ENCODE peak calls at places on chromosomes 6 and 20, in seven cellular contexts. One of them, this sample, is unnamed.

GRCh38 chr20:56875052-56875663 is 246.1 kb downstream of the TFAP2C start:
- DNase-seq in choroid plexus epithelial cell: peak
- DNase-seq in RPMI8226: peak
- DNase-seq in SHP77 treated with DMSO at 0.1 percent for 48 hours: no peak
- DNase-seq in foreskin fibroblast: peak
- DNase-seq in spleen: no peak
- DNase-seq in HCT116: peak
- DNase-seq in this sample: peak

GRCh38 chr20:54229566-54229965 is 21.7 kb downstream of the PFDN4 start:
- DNase-seq in choroid plexus epithelial cell: no peak
- DNase-seq in RPMI8226: no peak
- DNase-seq in SHP77 treated with DMSO at 0.1 percent for 48 hours: no peak
- DNase-seq in foreskin fibroblast: no peak
- DNase-seq in spleen: no peak
- DNase-seq in HCT116: no peak
- DNase-seq in this sample: no peak

GRCh38 chr6:31541059-31541657 is 645 bp downstream of the DDX39B start:
- DNase-seq in choroid plexus epithelial cell: peak
- DNase-seq in RPMI8226: peak
- DNase-seq in SHP77 treated with DMSO at 0.1 percent for 48 hours: no peak
- DNase-seq in foreskin fibroblast: peak
- DNase-seq in spleen: no peak
- DNase-seq in HCT116: no peak
- DNase-seq in this sample: peak

GRCh38 chr6:119171864-119172588 is 93.6 kb upstream of the FAM184A start:
- DNase-seq in choroid plexus epithelial cell: no peak
- DNase-seq in RPMI8226: no peak
- DNase-seq in SHP77 treated with DMSO at 0.1 percent for 48 hours: no peak
- DNase-seq in foreskin fibroblast: no peak
- DNase-seq in spleen: no peak
- DNase-seq in HCT116: no peak
- DNase-seq in this sample: no peak

GRCh38 chr6:125913864-125914351 is 42.7 kb upstream of the HINT3 start:
- DNase-seq in choroid plexus epithelial cell: peak
- DNase-seq in RPMI8226: no peak
- DNase-seq in SHP77 treated with DMSO at 0.1 percent for 48 hours: no peak
- DNase-seq in foreskin fibroblast: peak
- DNase-seq in spleen: no peak
- DNase-seq in HCT116: peak
- DNase-seq in this sample: peak

GRCh38 chr6:41638002-41638800 is at the start of gene MDFI:
- DNase-seq in choroid plexus epithelial cell: peak
- DNase-seq in RPMI8226: no peak
- DNase-seq in SHP77 treated with DMSO at 0.1 percent for 48 hours: no peak
- DNase-seq in foreskin fibroblast: no peak
- DNase-seq in spleen: peak
- DNase-seq in HCT116: no peak
- DNase-seq in this sample: no peak

GRCh38 chr6:16494781-16495180 is 256.4 kb downstream of the GMPR start:
- DNase-seq in choroid plexus epithelial cell: peak
- DNase-seq in RPMI8226: peak
- DNase-seq in SHP77 treated with DMSO at 0.1 percent for 48 hours: no peak
- DNase-seq in foreskin fibroblast: no peak
- DNase-seq in spleen: no peak
- DNase-seq in HCT116: no peak
- DNase-seq in this sample: no peak

GRCh38 chr6:168111911-168112310 is 32.9 kb upstream of the FRMD1 start:
- DNase-seq in choroid plexus epithelial cell: no peak
- DNase-seq in RPMI8226: no peak
- DNase-seq in SHP77 treated with DMSO at 0.1 percent for 48 hours: no peak
- DNase-seq in foreskin fibroblast: no peak
- DNase-seq in spleen: peak
- DNase-seq in HCT116: no peak
- DNase-seq in this sample: no peak

GRCh38 chr6:797479-798077 is 104.6 kb upstream of the EXOC2 start:
- DNase-seq in choroid plexus epithelial cell: peak
- DNase-seq in RPMI8226: peak
- DNase-seq in SHP77 treated with DMSO at 0.1 percent for 48 hours: no peak
- DNase-seq in foreskin fibroblast: peak
- DNase-seq in spleen: no peak
- DNase-seq in HCT116: peak
- DNase-seq in this sample: peak

GRCh38 chr6:11146117-11146826 is 34.7 kb upstream of the ERVFRD-1 start:
- DNase-seq in choroid plexus epithelial cell: no peak
- DNase-seq in RPMI8226: no peak
- DNase-seq in SHP77 treated with DMSO at 0.1 percent for 48 hours: no peak
- DNase-seq in foreskin fibroblast: no peak
- DNase-seq in spleen: no peak
- DNase-seq in HCT116: no peak
- DNase-seq in this sample: no peak

GRCh38 chr6:76072562-76072961 is at the start of gene IMPG1:
- DNase-seq in choroid plexus epithelial cell: no peak
- DNase-seq in RPMI8226: no peak
- DNase-seq in SHP77 treated with DMSO at 0.1 percent for 48 hours: no peak
- DNase-seq in foreskin fibroblast: no peak
- DNase-seq in spleen: no peak
- DNase-seq in HCT116: no peak
- DNase-seq in this sample: no peak

GRCh38 chr20:19078448-19079373 is 133.7 kb upstream of the SLC24A3 start:
- DNase-seq in choroid plexus epithelial cell: no peak
- DNase-seq in RPMI8226: no peak
- DNase-seq in SHP77 treated with DMSO at 0.1 percent for 48 hours: no peak
- DNase-seq in foreskin fibroblast: no peak
- DNase-seq in spleen: no peak
- DNase-seq in HCT116: no peak
- DNase-seq in this sample: no peak

GRCh38 chr6:108594640-108595039 is 33.9 kb downstream of the FOXO3 start:
- DNase-seq in choroid plexus epithelial cell: no peak
- DNase-seq in RPMI8226: no peak
- DNase-seq in SHP77 treated with DMSO at 0.1 percent for 48 hours: no peak
- DNase-seq in foreskin fibroblast: no peak
- DNase-seq in spleen: no peak
- DNase-seq in HCT116: no peak
- DNase-seq in this sample: no peak

GRCh38 chr6:44630125-44631028 is 242.9 kb downstream of the CDC5L start:
- DNase-seq in choroid plexus epithelial cell: peak
- DNase-seq in RPMI8226: peak
- DNase-seq in SHP77 treated with DMSO at 0.1 percent for 48 hours: peak
- DNase-seq in foreskin fibroblast: peak
- DNase-seq in spleen: no peak
- DNase-seq in HCT116: peak
- DNase-seq in this sample: peak

GRCh38 chr6:713351-713750 is 20.4 kb upstream of the EXOC2 start:
- DNase-seq in choroid plexus epithelial cell: no peak
- DNase-seq in RPMI8226: no peak
- DNase-seq in SHP77 treated with DMSO at 0.1 percent for 48 hours: no peak
- DNase-seq in foreskin fibroblast: no peak
- DNase-seq in spleen: no peak
- DNase-seq in HCT116: no peak
- DNase-seq in this sample: no peak

GRCh38 chr6:52994789-52995078 is 350 bp downstream of the GSTA4 start:
- DNase-seq in choroid plexus epithelial cell: no peak
- DNase-seq in RPMI8226: no peak
- DNase-seq in SHP77 treated with DMSO at 0.1 percent for 48 hours: no peak
- DNase-seq in foreskin fibroblast: peak
- DNase-seq in spleen: peak
- DNase-seq in HCT116: no peak
- DNase-seq in this sample: no peak

GRCh38 chr6:166558156-166559025 is 28.1 kb downstream of the RAMACL start:
- DNase-seq in choroid plexus epithelial cell: no peak
- DNase-seq in RPMI8226: no peak
- DNase-seq in SHP77 treated with DMSO at 0.1 percent for 48 hours: no peak
- DNase-seq in foreskin fibroblast: no peak
- DNase-seq in spleen: peak
- DNase-seq in HCT116: no peak
- DNase-seq in this sample: no peak

GRCh38 chr6:55963301-55963700 is 87.9 kb upstream of the BMP5 start:
- DNase-seq in choroid plexus epithelial cell: peak
- DNase-seq in RPMI8226: no peak
- DNase-seq in SHP77 treated with DMSO at 0.1 percent for 48 hours: no peak
- DNase-seq in foreskin fibroblast: peak
- DNase-seq in spleen: no peak
- DNase-seq in HCT116: peak
- DNase-seq in this sample: no peak

GRCh38 chr20:46312075-46312944 is 4.0 kb upstream of the CDH22 start:
- DNase-seq in choroid plexus epithelial cell: no peak
- DNase-seq in RPMI8226: no peak
- DNase-seq in SHP77 treated with DMSO at 0.1 percent for 48 hours: no peak
- DNase-seq in foreskin fibroblast: peak
- DNase-seq in spleen: no peak
- DNase-seq in HCT116: no peak
- DNase-seq in this sample: no peak

GRCh38 chr6:36788186-36788585 is 51.1 kb downstream of the CPNE5 start:
- DNase-seq in choroid plexus epithelial cell: no peak
- DNase-seq in RPMI8226: no peak
- DNase-seq in SHP77 treated with DMSO at 0.1 percent for 48 hours: no peak
- DNase-seq in foreskin fibroblast: no peak
- DNase-seq in spleen: no peak
- DNase-seq in HCT116: no peak
- DNase-seq in this sample: no peak

GRCh38 chr6:40796280-40797223 is 209.4 kb upstream of the LRFN2 start:
- DNase-seq in choroid plexus epithelial cell: peak
- DNase-seq in RPMI8226: no peak
- DNase-seq in SHP77 treated with DMSO at 0.1 percent for 48 hours: no peak
- DNase-seq in foreskin fibroblast: peak
- DNase-seq in spleen: no peak
- DNase-seq in HCT116: no peak
- DNase-seq in this sample: no peak

GRCh38 chr20:3687655-3688054 is 5.8 kb upstream of the ADAM33 start:
- DNase-seq in choroid plexus epithelial cell: peak
- DNase-seq in RPMI8226: no peak
- DNase-seq in SHP77 treated with DMSO at 0.1 percent for 48 hours: no peak
- DNase-seq in foreskin fibroblast: peak
- DNase-seq in spleen: no peak
- DNase-seq in HCT116: peak
- DNase-seq in this sample: peak

GRCh38 chr20:2729791-2730190 is 37.2 kb downstream of the EBF4 start:
- DNase-seq in choroid plexus epithelial cell: no peak
- DNase-seq in RPMI8226: peak
- DNase-seq in SHP77 treated with DMSO at 0.1 percent for 48 hours: no peak
- DNase-seq in foreskin fibroblast: no peak
- DNase-seq in spleen: no peak
- DNase-seq in HCT116: no peak
- DNase-seq in this sample: no peak

GRCh38 chr6:14321992-14322772 is 204.6 kb downstream of the CD83 start:
- DNase-seq in choroid plexus epithelial cell: peak
- DNase-seq in RPMI8226: no peak
- DNase-seq in SHP77 treated with DMSO at 0.1 percent for 48 hours: no peak
- DNase-seq in foreskin fibroblast: no peak
- DNase-seq in spleen: no peak
- DNase-seq in HCT116: peak
- DNase-seq in this sample: no peak

GRCh38 chr6:15936503-15936902 is 192.4 kb upstream of the MYLIP start:
- DNase-seq in choroid plexus epithelial cell: no peak
- DNase-seq in RPMI8226: peak
- DNase-seq in SHP77 treated with DMSO at 0.1 percent for 48 hours: no peak
- DNase-seq in foreskin fibroblast: no peak
- DNase-seq in spleen: no peak
- DNase-seq in HCT116: no peak
- DNase-seq in this sample: no peak